ENCODE peak calls at places on chromosomes 3 and 15, in five cellular contexts. M is K562, C is tibial nerve, I is esophagus squamous epithelium, X is ovary. B is an unnamed sample.

GRCh38 chr3:190697901-190698300 is 164.6 kb downstream of the GMNC start:
- DNase-seq in M (no peak), C (no peak), I (no peak), X (no peak), B (no peak)

GRCh38 chr3:30597769-30598134 is 8.6 kb upstream of the TGFBR2 start:
- DNase-seq in M (no peak), C (no peak), I (no peak), X (no peak), B (no peak)

GRCh38 chr3:30400924-30401323 is 205.5 kb upstream of the TGFBR2 start:
- DNase-seq in M (no peak), C (no peak), I (no peak), X (no peak), B (no peak)

GRCh38 chr15:29522373-29523276 is 253.0 kb upstream of the NSMCE3 start:
- DNase-seq in M (no peak), C (no peak), I (no peak), X (no peak), B (no peak)

GRCh38 chr3:106343841-106344240 is 475.0 kb upstream of the CBLB start:
- DNase-seq in M (no peak), C (no peak), I (no peak), X (no peak), B (no peak)

GRCh38 chr15:85890620-85890980 is 95.9 kb upstream of the KLHL25 start:
- DNase-seq in M (no peak), C (no peak), I (no peak), X (no peak), B (no peak)

GRCh38 chr15:49472338-49472737 is 49.3 kb downstream of the FGF7 start:
- DNase-seq in M (no peak), C (no peak), I (no peak), X (no peak), B (no peak)

GRCh38 chr3:195137638-195138588 is 133.0 kb downstream of the XXYLT1 start:
- DNase-seq in M (no peak), C (no peak), I (no peak), X (no peak), B (no peak)

GRCh38 chr3:183298708-183299153 is 45.7 kb downstream of the B3GNT5 start:
- DNase-seq in M (peak; percentile 61), C (peak; percentile 24), I (peak; percentile 6), X (no peak), B (peak; percentile 81)

GRCh38 chr3:152915695-152916094 is 80.8 kb downstream of the P2RY1 start:
- DNase-seq in M (peak; percentile 49), C (no peak), I (no peak), X (no peak), B (no peak)

GRCh38 chr3:46634856-46635255 is 22.5 kb downstream of the FAM240A start:
- DNase-seq in M (no peak), C (no peak), I (no peak), X (no peak), B (no peak)

GRCh38 chr3:58377750-58378149 is 45.1 kb downstream of the PXK start:
- DNase-seq in M (no peak), C (no peak), I (no peak), X (no peak), B (no peak)

GRCh38 chr3:160653514-160653913 is 23.4 kb upstream of the ARL14 start:
- DNase-seq in M (no peak), C (no peak), I (no peak), X (no peak), B (no peak)

GRCh38 chr3:170307998-170308398 is 49.5 kb upstream of the SKIL start:
- DNase-seq in M (peak; percentile 17), C (no peak), I (no peak), X (no peak), B (peak; percentile 23)

GRCh38 chr3:118097226-118097625 is 937.4 kb downstream of the IGSF11 start:
- DNase-seq in M (no peak), C (no peak), I (no peak), X (no peak), B (no peak)

GRCh38 chr15:31510003-31510402 is 183.4 kb downstream of the KLF13 start:
- DNase-seq in M (no peak), C (no peak), I (no peak), X (no peak), B (no peak)

GRCh38 chr15:68051109-68051508 is 3.0 kb upstream of the PIAS1 start:
- DNase-seq in M (peak; percentile 42), C (no peak), I (no peak), X (no peak), B (no peak)

GRCh38 chr3:40137586-40138295 is 171.8 kb upstream of the EIF1B start:
- DNase-seq in M (no peak), C (no peak), I (no peak), X (no peak), B (no peak)

GRCh38 chr3:11532865-11533490 is 110.7 kb downstream of the VGLL4 start:
- DNase-seq in M (no peak), C (no peak), I (no peak), X (peak; percentile 34), B (no peak)

GRCh38 chr3:150169279-150169970 is 198.7 kb upstream of the PFN2 start:
- DNase-seq in M (peak; percentile 31), C (no peak), I (no peak), X (no peak), B (no peak)

GRCh38 chr15:24746094-24746493 is 70.5 kb downstream of the NPAP1 start:
- DNase-seq in M (no peak), C (no peak), I (no peak), X (no peak), B (no peak)
- H3K9me3 ChIP-seq in M (no peaks in the 10 kb centered on the region), C (no peaks in the 10 kb centered on the region), I (peaks cover 25% of the 10 kb centered on the region), X (no peaks in the 10 kb centered on the region), B (peaks cover 29% of the 10 kb centered on the region)

GRCh38 chr15:62848631-62849050 is 193.9 kb upstream of the TPM1 start:
- DNase-seq in M (no peak), C (no peak), I (no peak), X (no peak), B (no peak)
- TF ChIP-seq CTCF in M (no peak), C (no peak), I (no peak), X (no peak), B (peak; percentile 47)

GRCh38 chr15:52282418-52282817 is 13.2 kb downstream of the MYO5C start:
- DNase-seq in M (no peak), C (no peak), I (no peak), X (no peak), B (no peak)

GRCh38 chr15:52280326-52281084 is 15.1 kb downstream of the MYO5C start:
- DNase-seq in M (no peak), C (no peak), I (no peak), X (no peak), B (no peak)

GRCh38 chr15:52278636-52279367 is 16.8 kb downstream of the MYO5C start:
- DNase-seq in M (no peak), C (no peak), I (no peak), X (no peak), B (no peak)

GRCh38 chr15:52283281-52283680 is 12.3 kb downstream of the MYO5C start:
- DNase-seq in M (no peak), C (no peak), I (no peak), X (no peak), B (no peak)

DNA sequence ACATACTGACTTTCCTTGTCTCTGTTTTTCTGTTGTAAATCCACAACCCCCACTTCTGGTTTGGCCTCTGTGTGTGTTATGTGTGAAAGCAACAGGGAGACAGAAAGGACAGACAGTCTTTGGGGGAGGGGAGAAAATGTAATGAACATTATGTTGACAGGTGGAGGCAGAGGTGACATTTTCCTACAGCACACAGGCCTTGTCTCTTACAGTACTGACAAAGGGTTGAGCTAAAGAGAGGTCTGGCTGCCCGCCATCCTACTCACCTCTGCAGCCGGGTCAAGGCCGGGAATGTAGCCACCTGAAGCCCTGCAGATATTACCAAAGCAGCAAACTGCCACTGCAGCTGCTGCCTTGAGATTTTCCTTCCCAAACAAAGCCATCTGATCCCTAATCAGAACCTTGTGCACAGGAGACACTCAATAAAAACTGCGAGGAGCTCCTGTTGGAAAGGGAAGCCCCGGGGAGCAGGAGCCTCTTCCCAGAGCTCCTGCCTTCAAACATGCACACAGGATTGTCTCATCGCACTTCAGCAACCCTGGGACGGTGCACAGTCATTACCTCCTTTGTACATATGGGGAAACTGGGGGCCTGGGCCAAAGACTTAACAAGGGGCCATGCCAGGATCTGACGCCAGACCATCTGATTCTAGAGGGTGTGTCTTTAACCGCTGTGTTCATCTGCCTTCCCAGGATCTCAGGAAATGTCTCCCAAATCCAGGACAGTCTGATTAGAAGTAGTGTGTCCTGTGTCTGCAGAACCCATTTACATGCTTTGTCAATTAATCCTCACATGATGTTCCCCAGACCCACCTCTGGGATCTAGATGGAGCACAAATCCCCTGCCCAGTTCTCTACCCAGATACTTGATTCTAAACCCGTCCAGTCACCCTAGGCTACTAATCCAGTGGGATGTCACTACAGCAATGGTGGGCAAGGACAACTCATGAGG is 14.2 kb downstream of the MYO5C start:
- DNase-seq in M (no peak), C (no peak), I (no peak), X (no peak), B (no peak)
- H3K27ac ChIP-seq in M (no peak overlapping the region), C (no peak overlapping the region), I (no peak overlapping the region), X (no peak overlapping the region), B (no peak overlapping the region)

DNA sequence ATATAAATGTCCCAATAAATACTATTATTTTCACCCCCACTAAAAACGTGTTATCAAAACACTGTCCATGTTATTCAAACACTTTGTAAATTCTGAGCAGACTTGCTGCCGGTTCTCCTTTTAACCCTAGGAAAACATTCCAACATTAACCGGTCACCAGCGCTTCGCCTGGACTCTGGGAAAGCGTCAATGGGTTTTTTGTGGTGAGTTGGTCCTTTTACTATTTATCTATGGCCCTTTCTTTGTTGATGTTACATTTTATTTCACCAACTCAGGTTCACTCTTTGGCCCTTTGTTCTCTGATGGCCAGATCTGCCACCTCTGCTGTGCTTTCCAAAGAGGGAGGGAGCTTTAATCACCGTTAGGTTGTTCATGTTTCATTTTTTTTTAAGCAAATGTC is 4.1 kb upstream of the EOMES start:
- DNase-seq in M (no peak), C (no peak), I (no peak), X (no peak), B (no peak)
- H3K9me3 ChIP-seq in M (no peaks in the 10 kb centered on the region), C (no peaks in the 10 kb centered on the region), I (no peaks in the 10 kb centered on the region), X (no peaks in the 10 kb centered on the region), B (no peaks in the 10 kb centered on the region)

B was measured in AG04450.